ENCODE peak calls at places on chromosomes 5 and 9, in ten cellular contexts. One of them, this sample, is unnamed.

GRCh38 chr5:87210743-87211142 is 56.9 kb upstream of the RASA1 start:
- DNase-seq in NB4: no peak
- DNase-seq in hippocampal formation: no peak
- DNase-seq in activated T-helper 1 cell treated with anti-CD3 and anti-CD28 coated beads, Interleukin-2, amount 50 U/mL, for 16 hours: no peak
- DNase-seq in endodermal cell: no peak
- DNase-seq in C1 segment of cervical spinal cord: no peak
- DNase-seq in neural progenitor cell: no peak
- DNase-seq in cardiac muscle cell: no peak
- DNase-seq in NCI-H774: peak
- DNase-seq in cardiac fibroblast: no peak
- DNase-seq in this sample: no peak

GRCh38 chr5:52947208-52947607 is 41.9 kb upstream of the ITGA2 start:
- DNase-seq in NB4: no peak
- DNase-seq in hippocampal formation: no peak
- DNase-seq in activated T-helper 1 cell treated with anti-CD3 and anti-CD28 coated beads, Interleukin-2, amount 50 U/mL, for 16 hours: no peak
- DNase-seq in endodermal cell: no peak
- DNase-seq in C1 segment of cervical spinal cord: no peak
- DNase-seq in neural progenitor cell: no peak
- DNase-seq in cardiac muscle cell: no peak
- DNase-seq in NCI-H774: no peak
- DNase-seq in cardiac fibroblast: no peak
- DNase-seq in this sample: no peak

GRCh38 chr5:132540764-132541163 is 2.6 kb downstream of the IL5 start:
- DNase-seq in NB4: no peak
- DNase-seq in hippocampal formation: peak
- DNase-seq in activated T-helper 1 cell treated with anti-CD3 and anti-CD28 coated beads, Interleukin-2, amount 50 U/mL, for 16 hours: no peak
- DNase-seq in endodermal cell: no peak
- DNase-seq in C1 segment of cervical spinal cord: peak
- DNase-seq in neural progenitor cell: no peak
- DNase-seq in cardiac muscle cell: no peak
- DNase-seq in NCI-H774: no peak
- DNase-seq in cardiac fibroblast: no peak
- DNase-seq in this sample: no peak

GRCh38 chr5:178489281-178489976 is 100.8 kb downstream of the COL23A1 start:
- DNase-seq in NB4: peak
- DNase-seq in hippocampal formation: no peak
- DNase-seq in activated T-helper 1 cell treated with anti-CD3 and anti-CD28 coated beads, Interleukin-2, amount 50 U/mL, for 16 hours: no peak
- DNase-seq in endodermal cell: no peak
- DNase-seq in C1 segment of cervical spinal cord: no peak
- DNase-seq in neural progenitor cell: no peak
- DNase-seq in cardiac muscle cell: no peak
- DNase-seq in NCI-H774: no peak
- DNase-seq in cardiac fibroblast: no peak
- DNase-seq in this sample: no peak

GRCh38 chr5:20656262-20656661 is 668.3 kb upstream of the CDH18 start:
- DNase-seq in NB4: no peak
- DNase-seq in hippocampal formation: no peak
- DNase-seq in activated T-helper 1 cell treated with anti-CD3 and anti-CD28 coated beads, Interleukin-2, amount 50 U/mL, for 16 hours: no peak
- DNase-seq in endodermal cell: no peak
- DNase-seq in C1 segment of cervical spinal cord: no peak
- DNase-seq in neural progenitor cell: no peak
- DNase-seq in cardiac muscle cell: no peak
- DNase-seq in NCI-H774: no peak
- DNase-seq in cardiac fibroblast: no peak
- DNase-seq in this sample: no peak

GRCh38 chr5:82794876-82795275 is 282.3 kb downstream of the TMEM167A start:
- DNase-seq in NB4: no peak
- DNase-seq in hippocampal formation: no peak
- DNase-seq in activated T-helper 1 cell treated with anti-CD3 and anti-CD28 coated beads, Interleukin-2, amount 50 U/mL, for 16 hours: no peak
- DNase-seq in endodermal cell: no peak
- DNase-seq in C1 segment of cervical spinal cord: no peak
- DNase-seq in neural progenitor cell: no peak
- DNase-seq in cardiac muscle cell: no peak
- DNase-seq in NCI-H774: no peak
- DNase-seq in cardiac fibroblast: no peak
- DNase-seq in this sample: no peak

GRCh38 chr5:137870647-137871339 is 3.1 kb downstream of the MYOT start:
- DNase-seq in NB4: no peak
- DNase-seq in hippocampal formation: no peak
- DNase-seq in activated T-helper 1 cell treated with anti-CD3 and anti-CD28 coated beads, Interleukin-2, amount 50 U/mL, for 16 hours: no peak
- DNase-seq in endodermal cell: no peak
- DNase-seq in C1 segment of cervical spinal cord: no peak
- DNase-seq in neural progenitor cell: no peak
- DNase-seq in cardiac muscle cell: no peak
- DNase-seq in NCI-H774: no peak
- DNase-seq in cardiac fibroblast: no peak
- DNase-seq in this sample: no peak

GRCh38 chr5:149037819-149038218 is 25.0 kb downstream of the SH3TC2 start:
- DNase-seq in NB4: peak
- DNase-seq in hippocampal formation: no peak
- DNase-seq in activated T-helper 1 cell treated with anti-CD3 and anti-CD28 coated beads, Interleukin-2, amount 50 U/mL, for 16 hours: no peak
- DNase-seq in endodermal cell: no peak
- DNase-seq in C1 segment of cervical spinal cord: no peak
- DNase-seq in neural progenitor cell: no peak
- DNase-seq in cardiac muscle cell: no peak
- DNase-seq in NCI-H774: no peak
- DNase-seq in cardiac fibroblast: no peak
- DNase-seq in this sample: no peak

GRCh38 chr9:89466451-89467277 is 31.2 kb downstream of the SEMA4D start:
- DNase-seq in NB4: no peak
- DNase-seq in hippocampal formation: no peak
- DNase-seq in activated T-helper 1 cell treated with anti-CD3 and anti-CD28 coated beads, Interleukin-2, amount 50 U/mL, for 16 hours: no peak
- DNase-seq in endodermal cell: no peak
- DNase-seq in C1 segment of cervical spinal cord: no peak
- DNase-seq in neural progenitor cell: no peak
- DNase-seq in cardiac muscle cell: no peak
- DNase-seq in NCI-H774: no peak
- DNase-seq in cardiac fibroblast: no peak
- DNase-seq in this sample: no peak

GRCh38 chr5:81909677-81910076 is 62.1 kb upstream of the ATG10 start:
- DNase-seq in NB4: peak
- DNase-seq in hippocampal formation: no peak
- DNase-seq in activated T-helper 1 cell treated with anti-CD3 and anti-CD28 coated beads, Interleukin-2, amount 50 U/mL, for 16 hours: no peak
- DNase-seq in endodermal cell: no peak
- DNase-seq in C1 segment of cervical spinal cord: no peak
- DNase-seq in neural progenitor cell: no peak
- DNase-seq in cardiac muscle cell: no peak
- DNase-seq in NCI-H774: no peak
- DNase-seq in cardiac fibroblast: no peak
- DNase-seq in this sample: no peak

GRCh38 chr9:1495282-1495681 is 445.1 kb downstream of the DMRT2 start:
- DNase-seq in NB4: no peak
- DNase-seq in hippocampal formation: no peak
- DNase-seq in activated T-helper 1 cell treated with anti-CD3 and anti-CD28 coated beads, Interleukin-2, amount 50 U/mL, for 16 hours: no peak
- DNase-seq in endodermal cell: no peak
- DNase-seq in C1 segment of cervical spinal cord: no peak
- DNase-seq in neural progenitor cell: no peak
- DNase-seq in cardiac muscle cell: no peak
- DNase-seq in NCI-H774: no peak
- DNase-seq in cardiac fibroblast: no peak
- DNase-seq in this sample: no peak

GRCh38 chr9:10488937-10489336 is 123.9 kb downstream of the PTPRD start:
- DNase-seq in NB4: no peak
- DNase-seq in hippocampal formation: no peak
- DNase-seq in activated T-helper 1 cell treated with anti-CD3 and anti-CD28 coated beads, Interleukin-2, amount 50 U/mL, for 16 hours: no peak
- DNase-seq in endodermal cell: no peak
- DNase-seq in C1 segment of cervical spinal cord: no peak
- DNase-seq in neural progenitor cell: no peak
- DNase-seq in cardiac muscle cell: no peak
- DNase-seq in NCI-H774: no peak
- DNase-seq in cardiac fibroblast: no peak
- DNase-seq in this sample: no peak

GRCh38 chr9:137397675-137398423 is 25.1 kb downstream of the EXD3 start:
- DNase-seq in NB4: no peak
- DNase-seq in hippocampal formation: no peak
- DNase-seq in activated T-helper 1 cell treated with anti-CD3 and anti-CD28 coated beads, Interleukin-2, amount 50 U/mL, for 16 hours: no peak
- DNase-seq in endodermal cell: no peak
- DNase-seq in C1 segment of cervical spinal cord: no peak
- DNase-seq in neural progenitor cell: peak
- DNase-seq in cardiac muscle cell: no peak
- DNase-seq in NCI-H774: no peak
- DNase-seq in cardiac fibroblast: no peak
- DNase-seq in this sample: no peak

GRCh38 chr5:122959740-122960450 is 76.6 kb downstream of the PPIC start:
- DNase-seq in NB4: no peak
- DNase-seq in hippocampal formation: no peak
- DNase-seq in activated T-helper 1 cell treated with anti-CD3 and anti-CD28 coated beads, Interleukin-2, amount 50 U/mL, for 16 hours: no peak
- DNase-seq in endodermal cell: no peak
- DNase-seq in C1 segment of cervical spinal cord: no peak
- DNase-seq in neural progenitor cell: no peak
- DNase-seq in cardiac muscle cell: no peak
- DNase-seq in NCI-H774: no peak
- DNase-seq in cardiac fibroblast: no peak
- DNase-seq in this sample: no peak

GRCh38 chr5:134153241-134153640 is 23.5 kb downstream of the SKP1 start:
- DNase-seq in NB4: no peak
- DNase-seq in hippocampal formation: no peak
- DNase-seq in activated T-helper 1 cell treated with anti-CD3 and anti-CD28 coated beads, Interleukin-2, amount 50 U/mL, for 16 hours: no peak
- DNase-seq in endodermal cell: no peak
- DNase-seq in C1 segment of cervical spinal cord: no peak
- DNase-seq in neural progenitor cell: no peak
- DNase-seq in cardiac muscle cell: no peak
- DNase-seq in NCI-H774: no peak
- DNase-seq in cardiac fibroblast: no peak
- DNase-seq in this sample: no peak

GRCh38 chr9:93258818-93259489 is 75.0 kb downstream of the WNK2 start:
- DNase-seq in NB4: no peak
- DNase-seq in hippocampal formation: no peak
- DNase-seq in activated T-helper 1 cell treated with anti-CD3 and anti-CD28 coated beads, Interleukin-2, amount 50 U/mL, for 16 hours: no peak
- DNase-seq in endodermal cell: peak
- DNase-seq in C1 segment of cervical spinal cord: no peak
- DNase-seq in neural progenitor cell: no peak
- DNase-seq in cardiac muscle cell: no peak
- DNase-seq in NCI-H774: no peak
- DNase-seq in cardiac fibroblast: no peak
- DNase-seq in this sample: no peak